ENCODE peak calls at places on chromosomes 11 and 22, in four cellular contexts. Q is GM12878, M is WTC11, W is K562. J is an unnamed sample.
A peak's percentile ranks its signal among the peaks of the same experiment; 100 is the strongest.

GRCh38 chr11:14584595-14584994 is 59.0 kb upstream of the PDE3B start:
- DNase-seq in M (no peak), W (no peak), Q (no peak), J (peak; percentile 88)

GRCh38 chr11:65489706-65490310 is 9.0 kb upstream of the MALAT1 start:
- DNase-seq in M (no peak), Q (no peak), W (no peak), J (peak; percentile 89)

GRCh38 chr11:3154001-3154599 is 11.0 kb downstream of the OSBPL5 start:
- DNase-seq in Q (no peak), M (no peak), W (peak; percentile 66), J (no peak)

GRCh38 chr11:8063319-8063718 is 17.7 kb upstream of the TUB start:
- DNase-seq in W (no peak), Q (no peak), M (no peak), J (no peak)

GRCh38 chr11:120771551-120772060 is 252.3 kb upstream of the TBCEL start:
- DNase-seq in W (no peak), Q (no peak), M (no peak), J (no peak)

GRCh38 chr11:78940500-78941225 is 366.0 kb upstream of the NARS2 start:
- DNase-seq in W (no peak), M (peak; percentile 55), Q (no peak), J (peak; percentile 10)

GRCh38 chr11:8263109-8263768 is 439 bp downstream of the LMO1 start:
- DNase-seq in M (peak; percentile 36), Q (no peak), W (no peak), J (no peak)

GRCh38 chr22:20943104-20943933 is 23.7 kb upstream of the AIFM3 start:
- DNase-seq in W (no peak), M (no peak), Q (no peak), J (no peak)

GRCh38 chr22:33917744-33918406 is 2.4 kb downstream of the LARGE1 start:
- DNase-seq in M (peak; percentile 15), Q (peak; percentile 37), W (no peak), J (peak; percentile 36)

GRCh38 chr11:18313985-18314763 is 7.8 kb downstream of the HPS5 start:
- DNase-seq in Q (no peak), W (no peak), M (no peak), J (no peak)

GRCh38 chr11:8440649-8441048 is 153.4 kb downstream of the STK33 start:
- DNase-seq in Q (no peak), M (no peak), W (no peak), J (no peak)

GRCh38 chr11:47111318-47111804 is 65.3 kb downstream of the ARFGAP2 start:
- DNase-seq in M (no peak), W (no peak), Q (peak; percentile 92), J (no peak)

GRCh38 chr11:47107709-47108108 is 69.0 kb downstream of the ARFGAP2 start:
- DNase-seq in W (no peak), Q (no peak), M (no peak), J (no peak)

GRCh38 chr11:47109882-47110281 is 66.8 kb downstream of the ARFGAP2 start:
- DNase-seq in Q (no peak), W (no peak), M (no peak), J (no peak)

GRCh38 chr11:47108214-47108613 is 68.5 kb downstream of the ARFGAP2 start:
- DNase-seq in M (no peak), Q (no peak), W (no peak), J (no peak)

DNA sequence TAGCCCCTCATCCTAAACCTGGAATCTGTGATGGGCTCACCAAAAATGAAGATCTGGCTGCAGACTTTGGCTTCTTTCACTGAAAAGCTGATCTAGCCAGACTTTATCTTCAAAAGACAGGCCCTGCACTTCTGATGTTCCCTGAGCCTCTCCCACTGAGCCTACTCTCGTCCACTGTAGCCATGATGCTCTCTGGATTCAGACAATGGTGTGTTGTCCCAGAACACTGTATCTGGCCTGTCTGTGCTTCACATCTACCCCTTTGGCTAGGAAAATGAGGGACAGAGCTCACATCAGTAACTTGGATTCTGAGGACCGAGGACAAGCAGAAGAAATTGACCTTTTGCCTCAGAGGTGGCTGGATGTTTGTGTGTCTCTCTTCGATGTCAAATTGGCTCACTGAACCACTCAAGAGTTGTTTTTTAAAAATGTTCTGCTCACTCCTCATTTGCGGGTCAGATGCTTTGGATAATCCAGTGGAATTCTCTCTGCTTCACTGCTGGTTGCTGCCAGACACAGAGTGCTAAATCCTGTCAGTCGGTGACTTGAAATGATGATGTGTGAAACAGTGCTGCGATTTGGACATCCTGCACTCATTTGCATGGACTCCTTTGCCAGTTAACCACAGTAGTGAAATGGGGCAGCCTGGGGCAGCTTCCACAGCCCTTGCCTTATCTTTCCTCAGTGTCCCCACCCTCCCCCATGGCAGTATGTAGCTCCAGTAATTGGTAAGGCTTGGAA is 67.5 kb downstream of the ARFGAP2 start:
- DNase-seq in M (no peak), W (no peak), Q (no peak), J (no peak)
- TF ChIP-seq NR2C2 in M (no peak), W (no peak), Q (no peak), J (no peak)

DNA sequence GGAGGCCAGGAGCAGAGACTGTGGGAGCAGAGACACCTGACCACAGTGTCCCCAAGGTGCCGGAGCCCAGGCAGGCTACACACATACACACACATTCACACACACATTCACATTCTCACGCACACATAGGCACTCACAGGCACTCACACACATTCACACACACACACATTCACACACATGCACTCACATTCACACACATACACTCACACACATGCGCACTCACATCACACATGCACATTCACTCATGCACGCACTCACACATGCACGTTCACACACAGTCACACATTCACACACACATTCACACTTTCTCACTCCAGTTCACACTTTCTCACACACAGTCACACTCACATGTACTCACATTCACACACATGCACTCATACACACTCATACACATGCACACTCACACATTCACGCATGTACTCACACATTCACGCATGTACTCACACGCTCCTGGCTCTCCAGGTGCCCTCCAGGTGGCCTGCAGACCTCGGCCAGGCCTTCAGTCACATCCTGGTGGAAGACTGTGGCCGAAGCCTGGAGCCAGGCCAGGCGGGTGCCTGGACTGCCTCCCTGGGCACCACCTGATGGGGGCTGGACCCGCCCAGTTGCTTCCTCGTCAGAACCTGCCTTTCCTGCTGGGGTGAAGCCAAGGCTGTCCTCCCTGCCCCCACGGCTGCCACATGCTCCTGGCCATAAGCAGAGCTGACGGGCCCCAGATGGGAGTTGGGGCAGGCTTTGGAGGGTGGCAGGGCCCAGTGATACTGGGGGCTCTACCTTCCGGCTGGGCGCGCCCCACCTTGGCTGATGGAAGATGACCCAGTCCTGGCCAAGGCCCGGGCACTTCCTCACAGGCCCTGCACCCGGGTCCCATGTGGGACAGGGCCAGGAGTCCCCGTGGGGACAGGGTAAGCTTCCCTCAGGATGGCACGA is 89.5 kb downstream of the WNT7B start:
- DNase-seq in W (no peak), Q (no peak), M (peak; percentile 6), J (no peak)
- TF ChIP-seq ETV6 in W (no peak), Q (no peak), M (no peak), J (no peak)

DNA sequence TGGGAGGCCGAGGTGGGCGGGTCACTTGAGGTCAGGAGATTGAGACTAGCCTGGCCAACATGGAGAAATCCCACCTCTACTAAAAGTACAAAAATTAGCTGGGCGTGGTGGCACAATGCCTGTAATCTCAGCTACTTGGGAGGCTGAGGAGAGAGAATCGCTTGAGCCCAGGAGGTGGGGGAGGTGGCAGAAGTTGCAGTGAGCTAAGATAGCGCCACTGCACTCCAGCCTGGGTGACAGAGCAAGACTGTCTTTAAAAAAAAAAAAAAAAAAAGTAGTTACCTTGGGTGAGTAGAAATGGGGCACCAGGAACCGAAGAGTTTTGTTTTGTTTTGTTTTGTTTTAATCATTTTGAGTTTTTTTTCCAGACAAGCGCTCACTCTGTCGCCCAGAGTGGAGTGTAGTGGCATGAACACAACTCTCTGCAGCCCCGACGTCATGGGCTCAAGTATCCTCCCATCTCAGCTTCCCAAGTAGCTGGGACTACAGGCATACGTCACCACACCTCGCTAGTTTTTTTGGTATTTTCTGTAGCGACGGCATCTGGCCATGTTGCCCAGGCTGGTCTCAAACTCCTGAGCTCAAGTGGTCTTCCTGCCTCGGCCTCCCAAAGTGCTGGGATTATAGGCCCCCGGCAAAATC is 15.8 kb downstream of the THAP12 start:
- DNase-seq in M (no peak), Q (no peak), W (no peak), J (no peak)
- TF ChIP-seq NR2C2 in M (no peak), Q (no peak), W (no peak), J (no peak)

DNA sequence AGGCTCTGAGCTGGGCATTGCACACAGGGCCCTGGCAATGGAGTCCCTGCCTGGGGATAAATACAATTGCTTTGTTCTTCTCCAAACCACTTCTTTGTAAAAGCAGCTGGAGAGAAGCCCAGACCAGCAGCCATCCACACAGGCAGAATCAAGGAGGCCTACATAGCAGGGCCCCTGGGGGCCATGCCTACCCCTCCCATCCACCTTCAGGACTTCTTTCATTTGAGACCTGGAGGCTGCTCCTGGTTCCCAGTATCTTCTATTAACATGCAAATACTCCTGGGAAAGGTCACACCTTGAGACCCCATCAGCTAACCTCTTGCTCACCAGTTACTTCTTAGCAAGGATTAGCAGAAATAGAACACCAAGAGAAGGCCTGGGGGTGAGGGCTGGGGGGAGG is 511.1 kb downstream of the SOX6 start:
- DNase-seq in W (no peak), Q (no peak), M (peak; percentile 18), J (no peak)
- TF ChIP-seq ETV6 in W (no peak), Q (no peak), M (peak; percentile 25), J (no peak)

GRCh38 chr11:64060861-64061444 is 25.2 kb downstream of the FLRT1 start:
- DNase-seq in M (peak; percentile 83), W (peak; percentile 95), Q (no peak), J (no peak)
- TF ChIP-seq NR2C2 in M (no peak), W (no peak), Q (no peak), J (no peak)

GRCh38 chr11:122394326-122394725 is 261.2 kb upstream of the UBASH3B start:
- DNase-seq in W (no peak), Q (no peak), M (no peak), J (no peak)

GRCh38 chr11:122399375-122399774 is 256.1 kb upstream of the UBASH3B start:
- DNase-seq in W (no peak), Q (peak; percentile 48), M (no peak), J (no peak)

GRCh38 chr11:122395282-122395681 is 260.2 kb upstream of the UBASH3B start:
- DNase-seq in Q (no peak), M (no peak), W (no peak), J (no peak)

GRCh38 chr11:122398167-122398566 is 257.4 kb upstream of the UBASH3B start:
- DNase-seq in M (no peak), Q (no peak), W (no peak), J (no peak)

GRCh38 chr11:122398851-122399250 is 256.7 kb upstream of the UBASH3B start:
- DNase-seq in W (no peak), M (no peak), Q (no peak), J (no peak)
- TF ChIP-seq ETV6 in W (no peak), M (no peak), Q (no peak), J (no peak)

DNA sequence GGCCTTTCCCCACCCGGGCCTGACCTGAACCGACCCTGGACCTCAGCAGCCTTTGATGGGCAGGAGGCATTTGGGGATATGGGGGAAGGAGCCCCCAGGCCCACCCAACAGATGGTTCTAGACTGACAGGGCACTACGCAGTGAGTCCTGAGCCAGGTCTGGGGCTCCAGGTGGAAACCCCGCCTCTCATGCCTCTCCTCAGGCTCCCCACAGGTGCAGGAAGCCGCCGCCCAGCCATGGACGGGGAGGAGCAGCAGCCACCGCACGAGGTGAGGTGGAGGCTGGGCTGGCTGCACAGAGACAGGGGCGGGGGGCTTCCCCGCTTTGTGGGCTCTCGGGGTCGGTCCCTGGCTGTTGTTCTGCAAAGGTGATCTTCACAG is 7.1 kb downstream of the TRABD start:
- DNase-seq in M (no peak), W (no peak), Q (no peak), J (no peak)
- TF ChIP-seq NR2C2 in M (no peak), W (no peak), Q (no peak), J (no peak)